ENCODE peak calls at places on chromosomes 6 and 20, in five cellular contexts. Z is hepatocyte, Y is lower lobe of right lung, S is dorsolateral prefrontal cortex, P is HTR-8/SVneo. T is an unnamed sample.

GRCh38 chr6:113879186-113880096 is 22.3 kb downstream of the MARCKS start:
- DNase-seq in Z (peak; percentile 83), Y (no peak), S (no peak), P (peak; percentile 67), T (peak; percentile 10)

GRCh38 chr6:136822051-136822378 is 377 bp upstream of the PEX7 start:
- DNase-seq in Z (peak; percentile 23), Y (peak; percentile 51), S (no peak), P (no peak), T (no peak)

GRCh38 chr6:37137201-37137880 is 32.6 kb upstream of the PIM1 start:
- DNase-seq in Z (peak; percentile 87), Y (no peak), S (no peak), P (peak; percentile 91), T (no peak)

GRCh38 chr6:36386495-36387439 is 702 bp downstream of the ETV7 start:
- DNase-seq in Z (peak; percentile 64), Y (peak; percentile 63), S (no peak), P (peak; percentile 61), T (peak; percentile 39)

GRCh38 chr6:83092756-83093399 is 25.4 kb downstream of the DOP1A start:
- DNase-seq in Z (no peak), Y (no peak), S (no peak), P (no peak), T (no peak)

GRCh38 chr6:134932121-134932520 is 17.8 kb downstream of the ALDH8A1 start:
- DNase-seq in Z (no peak), Y (no peak), S (no peak), P (no peak), T (no peak)

GRCh38 chr6:157519255-157520116 is 138.5 kb downstream of the ZDHHC14 start:
- DNase-seq in Z (no peak), Y (no peak), S (no peak), P (no peak), T (no peak)

GRCh38 chr6:46581459-46582177 is 71.0 kb downstream of the CYP39A1 start:
- DNase-seq in Z (no peak), Y (no peak), S (no peak), P (no peak), T (no peak)

GRCh38 chr6:138885156-138885819 is 89.4 kb downstream of the ECT2L start:
- DNase-seq in Z (no peak), Y (no peak), S (no peak), P (no peak), T (no peak)

GRCh38 chr6:135182120-135182992 is 1.2 kb downstream of the MYB start:
- DNase-seq in Z (peak; percentile 28), Y (peak; percentile 64), S (no peak), P (peak; percentile 8), T (no peak)

GRCh38 chr20:10856237-10856636 is 182.4 kb upstream of the JAG1 start:
- DNase-seq in Z (peak; percentile 59), Y (no peak), S (no peak), P (no peak), T (no peak)

GRCh38 chr6:169490830-169491229 is 211.0 kb downstream of the WDR27 start:
- DNase-seq in Z (no peak), Y (no peak), S (no peak), P (no peak), T (no peak)

GRCh38 chr20:30167540-30167939 is 1089.9 kb upstream of the DEFB115 start:
- DNase-seq in Z (no peak), Y (no peak), S (no peak), P (no peak), T (no peak)

GRCh38 chr6:117204903-117205302 is 60.5 kb upstream of the VGLL2 start:
- DNase-seq in Z (no peak), Y (no peak), S (no peak), P (no peak), T (no peak)

GRCh38 chr6:40498148-40498547 is 89.0 kb downstream of the LRFN2 start:
- DNase-seq in Z (no peak), Y (no peak), S (no peak), P (no peak), T (no peak)

GRCh38 chr6:107565165-107565723 is 75.3 kb downstream of the SOBP start:
- DNase-seq in Z (no peak), Y (no peak), S (no peak), P (no peak), T (no peak)

GRCh38 chr6:12017876-12018401 is 5.8 kb downstream of the HIVEP1 start:
- DNase-seq in Z (no peak), Y (no peak), S (no peak), P (no peak), T (no peak)

GRCh38 chr6:149405823-149406765 is 6.0 kb downstream of the SUMO4 start:
- DNase-seq in Z (no peak), Y (no peak), S (no peak), P (no peak), T (no peak)

GRCh38 chr6:55669133-55669532 is 90.1 kb upstream of the HMGCLL1 start:
- DNase-seq in Z (no peak), Y (no peak), S (no peak), P (no peak), T (no peak)

GRCh38 chr6:87791982-87792381 is 89.9 kb upstream of the AKIRIN2 start:
- DNase-seq in Z (no peak), Y (no peak), S (no peak), P (no peak), T (no peak)

GRCh38 chr6:13480631-13481501 is 6.5 kb downstream of the GFOD1 start:
- DNase-seq in Z (no peak), Y (no peak), S (no peak), P (no peak), T (no peak)